ENCODE peak calls at places on chromosomes 2 and 18, in six cellular contexts. One of them, this sample, is unnamed.

GRCh38 chr2:33678447-33678846 is 79.3 kb upstream of the FAM98A start:
- DNase-seq in fibroblast of the aortic adventitia: no peak
- DNase-seq in fibroblast of lung: no peak
- DNase-seq in MV-4-11: no peak
- DNase-seq in NCI-H1105: no peak
- DNase-seq in left colon: no peak
- DNase-seq in this sample: peak; percentile 26

GRCh38 chr2:154568413-154568812 is 130.1 kb upstream of the KCNJ3 start:
- DNase-seq in fibroblast of the aortic adventitia: no peak
- DNase-seq in fibroblast of lung: no peak
- DNase-seq in MV-4-11: no peak
- DNase-seq in NCI-H1105: no peak
- DNase-seq in left colon: no peak
- DNase-seq in this sample: peak; percentile 26

GRCh38 chr2:176814740-176815367 is 397.7 kb upstream of the HNRNPA3 start:
- DNase-seq in fibroblast of the aortic adventitia: peak; percentile 36
- DNase-seq in fibroblast of lung: peak; percentile 41
- DNase-seq in MV-4-11: no peak
- DNase-seq in NCI-H1105: peak; percentile 12
- DNase-seq in left colon: no peak
- DNase-seq in this sample: peak; percentile 24

GRCh38 chr2:9126540-9126939 is 80.1 kb upstream of the ASAP2 start:
- DNase-seq in fibroblast of the aortic adventitia: no peak
- DNase-seq in fibroblast of lung: no peak
- DNase-seq in MV-4-11: no peak
- DNase-seq in NCI-H1105: no peak
- DNase-seq in left colon: no peak
- DNase-seq in this sample: no peak

GRCh38 chr2:47486858-47487497 is 84.0 kb downstream of the MSH2 start:
- DNase-seq in fibroblast of the aortic adventitia: no peak
- DNase-seq in fibroblast of lung: no peak
- DNase-seq in MV-4-11: peak; percentile 96
- DNase-seq in NCI-H1105: no peak
- DNase-seq in left colon: no peak
- DNase-seq in this sample: no peak

GRCh38 chr2:177551989-177552413 is 159.4 kb downstream of the AGPS start:
- DNase-seq in fibroblast of the aortic adventitia: peak; percentile 23
- DNase-seq in fibroblast of lung: no peak
- DNase-seq in MV-4-11: no peak
- DNase-seq in NCI-H1105: peak; percentile 52
- DNase-seq in left colon: no peak
- DNase-seq in this sample: peak; percentile 35

GRCh38 chr2:27655155-27655951 is 8.1 kb downstream of the SUPT7L start:
- DNase-seq in fibroblast of the aortic adventitia: peak; percentile 70
- DNase-seq in fibroblast of lung: peak; percentile 52
- DNase-seq in MV-4-11: no peak
- DNase-seq in NCI-H1105: no peak
- DNase-seq in left colon: no peak
- DNase-seq in this sample: no peak

GRCh38 chr18:35099911-35100310 is 58.7 kb downstream of the MAPRE2 start:
- DNase-seq in fibroblast of the aortic adventitia: peak; percentile 33
- DNase-seq in fibroblast of lung: peak; percentile 37
- DNase-seq in MV-4-11: no peak
- DNase-seq in NCI-H1105: no peak
- DNase-seq in left colon: no peak
- DNase-seq in this sample: no peak

GRCh38 chr2:216210711-216211131 is 101.6 kb downstream of the XRCC5 start:
- DNase-seq in fibroblast of the aortic adventitia: peak; percentile 19
- DNase-seq in fibroblast of lung: no peak
- DNase-seq in MV-4-11: peak; percentile 39
- DNase-seq in NCI-H1105: no peak
- DNase-seq in left colon: no peak
- DNase-seq in this sample: no peak

GRCh38 chr2:48339451-48339850 is 190.5 kb upstream of the STON1 start:
- DNase-seq in fibroblast of the aortic adventitia: peak; percentile 36
- DNase-seq in fibroblast of lung: no peak
- DNase-seq in MV-4-11: no peak
- DNase-seq in NCI-H1105: no peak
- DNase-seq in left colon: no peak
- DNase-seq in this sample: no peak

GRCh38 chr2:217797661-217798069 is 205.1 kb downstream of the TNS1 start:
- DNase-seq in fibroblast of the aortic adventitia: no peak
- DNase-seq in fibroblast of lung: no peak
- DNase-seq in MV-4-11: no peak
- DNase-seq in NCI-H1105: peak; percentile 65
- DNase-seq in left colon: peak; percentile 31
- DNase-seq in this sample: no peak

GRCh38 chr2:78913284-78913683 is 112.2 kb upstream of the REG3G start:
- DNase-seq in fibroblast of the aortic adventitia: no peak
- DNase-seq in fibroblast of lung: no peak
- DNase-seq in MV-4-11: no peak
- DNase-seq in NCI-H1105: no peak
- DNase-seq in left colon: no peak
- DNase-seq in this sample: no peak

GRCh38 chr2:69450735-69451416 is 13.6 kb upstream of the NFU1 start:
- DNase-seq in fibroblast of the aortic adventitia: no peak
- DNase-seq in fibroblast of lung: no peak
- DNase-seq in MV-4-11: no peak
- DNase-seq in NCI-H1105: no peak
- DNase-seq in left colon: no peak
- DNase-seq in this sample: no peak

GRCh38 chr2:226031962-226032441 is 632.5 kb downstream of the NYAP2 start:
- DNase-seq in fibroblast of the aortic adventitia: peak; percentile 38
- DNase-seq in fibroblast of lung: peak; percentile 9
- DNase-seq in MV-4-11: no peak
- DNase-seq in NCI-H1105: no peak
- DNase-seq in left colon: no peak
- DNase-seq in this sample: peak; percentile 6

GRCh38 chr2:37469126-37469525 is 124.7 kb downstream of the QPCT start:
- DNase-seq in fibroblast of the aortic adventitia: peak; percentile 82
- DNase-seq in fibroblast of lung: no peak
- DNase-seq in MV-4-11: no peak
- DNase-seq in NCI-H1105: no peak
- DNase-seq in left colon: no peak
- DNase-seq in this sample: no peak